ENCODE peak calls at places on chromosomes 4 and X, in six cellular contexts. X is HepG2, N is K562, M is GM12891, P is GM12878, Q is H1. Y is an unnamed sample.

GRCh38 chr4:76298227-76298626 is 8.3 kb upstream of the STBD1 start:
- DNase-seq in X (no peak), N (no peak), Q (no peak), M (no peak), P (no peak), Y (no peak)

GRCh38 chr4:165872443-165873297 is at the start of gene TLL1:
- DNase-seq in Q (no peak), X (no peak), N (no peak), M (no peak), P (no peak), Y (no peak)

GRCh38 chr4:40848251-40848650 is 98.5 kb downstream of the NSUN7 start:
- DNase-seq in N (no peak), M (no peak), X (no peak), Q (no peak), P (no peak), Y (no peak)

GRCh38 chr4:1595789-1596325 is 88.3 kb downstream of the FAM53A start:
- DNase-seq in Q (no peak), X (no peak), M (no peak), P (no peak), N (no peak), Y (no peak)

GRCh38 chrX:129790146-129790545 is 10.4 kb downstream of the SASH3 start:
- DNase-seq in M (no peak), X (no peak), N (no peak), P (no peak), Q (no peak), Y (no peak)

GRCh38 chr4:144355809-144356757 is 215.6 kb upstream of the GYPA start:
- DNase-seq in M (peak), Q (no peak), P (peak), X (peak), N (peak), Y (no peak)

GRCh38 chr4:7027284-7027683 is 15.9 kb upstream of the TADA2B start:
- DNase-seq in P (no peak), Q (no peak), M (no peak), N (no peak), X (no peak), Y (no peak)

GRCh38 chr4:54167508-54167907 is 61.6 kb upstream of the PDGFRA start:
- DNase-seq in Q (no peak), N (no peak), M (no peak), X (no peak), P (no peak), Y (no peak)

GRCh38 chr4:1961563-1961962 is 47.2 kb downstream of the NELFA start:
- DNase-seq in M (no peak), X (no peak), N (no peak), Q (no peak), P (no peak), Y (no peak)

GRCh38 chr4:70935038-70935437 is 32.9 kb downstream of the MOB1B start:
- DNase-seq in M (no peak), N (peak), X (no peak), Q (no peak), P (no peak), Y (no peak)

GRCh38 chr4:55947254-55947882 is 1.4 kb upstream of the CEP135 start:
- DNase-seq in M (no peak), X (no peak), N (no peak), Q (no peak), P (peak), Y (peak)

GRCh38 chr4:141016117-141016798 is 117.0 kb downstream of the RNF150 start:
- DNase-seq in M (no peak), X (no peak), Q (no peak), N (no peak), P (no peak), Y (no peak)
- TF ChIP-seq TAF1 in M (no peak), X (no peak), Q (no peak), N (no peak), P (no peak), Y (no peak)

GRCh38 chr4:31081375-31081774 is 361.2 kb downstream of the PCDH7 start:
- DNase-seq in N (no peak), X (no peak), P (no peak), Q (no peak), M (no peak), Y (no peak)
- TF ChIP-seq POLR2AphosphoS5 in N (no peak), X (no peak), P (no peak), Q (no peak), M (no peak), Y (no peak)

GRCh38 chrX:153927686-153927935 is 1.5 kb upstream of the ARHGAP4 start:
- DNase-seq in X (no peak), N (no peak), Q (no peak), P (no peak), M (no peak), Y (no peak)

GRCh38 chrX:153927936-153928760 is 2.1 kb upstream of the ARHGAP4 start:
- DNase-seq in M (peak), N (peak), P (peak), X (peak), Q (peak), Y (peak)

GRCh38 chrX:153925739-153926593 is at the start of gene ARHGAP4:
- DNase-seq in N (peak), X (no peak), P (no peak), Q (no peak), M (no peak), Y (no peak)

GRCh38 chrX:153926594-153926862 is 464 bp upstream of the ARHGAP4 start:
- DNase-seq in Q (no peak), P (no peak), M (no peak), N (no peak), X (no peak), Y (no peak)

GRCh38 chrX:153926863-153927685 is 1.0 kb upstream of the ARHGAP4 start:
- DNase-seq in P (peak), N (peak), X (peak), M (peak), Q (no peak), Y (peak)
- TF ChIP-seq POLR2A in P (peak), N (peak), X (peak), M (no peak), Q (no peak), Y (peak)

GRCh38 chrX:107826286-107827136 is 845 bp downstream of the MID2 start:
- DNase-seq in N (no peak), M (peak), X (no peak), P (no peak), Q (no peak), Y (peak)
- TF ChIP-seq TAF1 in N (no peak), M (no peak), X (no peak), P (no peak), Q (no peak), Y (no peak)

GRCh38 chr4:183260491-183261151 is 59.5 kb downstream of the CLDN22 start:
- DNase-seq in M (no peak), X (peak), N (no peak), P (no peak), Q (no peak), Y (no peak)

GRCh38 chr4:183256343-183256742 is 63.7 kb downstream of the CLDN22 start:
- DNase-seq in M (no peak), P (no peak), X (no peak), N (no peak), Q (no peak), Y (no peak)

GRCh38 chr4:183255487-183255886 is 64.6 kb downstream of the CLDN22 start:
- DNase-seq in P (no peak), Q (no peak), X (no peak), M (no peak), N (no peak), Y (no peak)

GRCh38 chr4:183256756-183257385 is 63.2 kb downstream of the CLDN22 start:
- DNase-seq in P (no peak), X (peak), N (peak), Q (peak), M (peak), Y (peak)

GRCh38 chr4:183257808-183258207 is 62.3 kb downstream of the CLDN22 start:
- DNase-seq in P (no peak), M (no peak), N (peak), Q (no peak), X (no peak), Y (no peak)
- TF ChIP-seq POLR2AphosphoS5 in P (no peak), M (no peak), N (no peak), Q (no peak), X (no peak), Y (no peak)

GRCh38 chrX:143095841-143096240 is 70.1 kb downstream of the SPANXN4 start:
- DNase-seq in X (no peak), Q (no peak), N (no peak), M (no peak), P (no peak), Y (no peak)
- TF ChIP-seq POLR2A in X (no peak), Q (no peak), N (no peak), M (no peak), P (no peak), Y (no peak)

GRCh38 chrX:154021131-154021611 is 1.5 kb upstream of the IRAK1 start:
- DNase-seq in X (no peak), N (peak), P (no peak), M (no peak), Q (no peak), Y (no peak)

GRCh38 chrX:154024271-154024670 is 4.6 kb upstream of the IRAK1 start:
- DNase-seq in M (no peak), Q (no peak), P (no peak), N (no peak), X (no peak), Y (no peak)

GRCh38 chrX:154023276-154024000 is 3.7 kb upstream of the IRAK1 start:
- DNase-seq in X (no peak), M (no peak), N (no peak), Q (no peak), P (no peak), Y (no peak)

GRCh38 chrX:154022108-154022507 is 2.4 kb upstream of the IRAK1 start:
- DNase-seq in M (no peak), P (no peak), X (no peak), Q (no peak), N (no peak), Y (no peak)

GRCh38 chrX:154022716-154023115 is 3.0 kb upstream of the IRAK1 start:
- DNase-seq in M (no peak), X (no peak), N (no peak), P (no peak), Q (no peak), Y (no peak)
- TF ChIP-seq TAF1 in M (no peak), X (no peak), N (no peak), P (no peak), Q (no peak), Y (no peak)